ENCODE peak calls at places on chromosomes 4 and X, in ten cellular contexts. One of them, this sample, is unnamed.

GRCh38 chr4:185992585-185992984 is 76.4 kb upstream of the TLR3 start:
- DNase-seq in AG04450: no peak
- DNase-seq in heart right ventricle: no peak
- DNase-seq in bronchial epithelial cell: no peak
- DNase-seq in HepG2: no peak
- DNase-seq in RWPE2: no peak
- DNase-seq in cardiac muscle cell: peak; percentile 41
- DNase-seq in AG10803: no peak
- DNase-seq in fibroblast of lung: no peak
- DNase-seq in choroid plexus epithelial cell: no peak
- DNase-seq in this sample: no peak

GRCh38 chr4:8171941-8172924 is 13.6 kb upstream of the ABLIM2 start:
- DNase-seq in AG04450: peak; percentile 30
- DNase-seq in heart right ventricle: no peak
- DNase-seq in bronchial epithelial cell: no peak
- DNase-seq in HepG2: no peak
- DNase-seq in RWPE2: no peak
- DNase-seq in cardiac muscle cell: no peak
- DNase-seq in AG10803: no peak
- DNase-seq in fibroblast of lung: no peak
- DNase-seq in choroid plexus epithelial cell: peak; percentile 79
- DNase-seq in this sample: no peak

GRCh38 chr4:119314356-119314755 is 7.6 kb downstream of the FABP2 start:
- DNase-seq in AG04450: no peak
- DNase-seq in heart right ventricle: no peak
- DNase-seq in bronchial epithelial cell: peak; percentile 47
- DNase-seq in HepG2: peak; percentile 41
- DNase-seq in RWPE2: no peak
- DNase-seq in cardiac muscle cell: peak; percentile 64
- DNase-seq in AG10803: peak; percentile 45
- DNase-seq in fibroblast of lung: peak; percentile 71
- DNase-seq in choroid plexus epithelial cell: peak; percentile 77
- DNase-seq in this sample: peak; percentile 65

GRCh38 chr4:41176357-41176756 is 38.0 kb downstream of the APBB2 start:
- DNase-seq in AG04450: no peak
- DNase-seq in heart right ventricle: no peak
- DNase-seq in bronchial epithelial cell: no peak
- DNase-seq in HepG2: peak; percentile 23
- DNase-seq in RWPE2: no peak
- DNase-seq in cardiac muscle cell: no peak
- DNase-seq in AG10803: peak; percentile 71
- DNase-seq in fibroblast of lung: peak; percentile 71
- DNase-seq in choroid plexus epithelial cell: peak; percentile 85
- DNase-seq in this sample: peak; percentile 78

GRCh38 chr4:152045781-152046571 is 285.2 kb upstream of the GATB start:
- DNase-seq in AG04450: no peak
- DNase-seq in heart right ventricle: peak; percentile 48
- DNase-seq in bronchial epithelial cell: peak; percentile 54
- DNase-seq in HepG2: peak; percentile 4
- DNase-seq in RWPE2: no peak
- DNase-seq in cardiac muscle cell: peak; percentile 79
- DNase-seq in AG10803: peak; percentile 20
- DNase-seq in fibroblast of lung: no peak
- DNase-seq in choroid plexus epithelial cell: no peak
- DNase-seq in this sample: no peak

GRCh38 chrX:22314211-22314610 is 41.5 kb downstream of the CBLL2 start:
- DNase-seq in AG04450: no peak
- DNase-seq in heart right ventricle: no peak
- DNase-seq in bronchial epithelial cell: peak; percentile 35
- DNase-seq in HepG2: no peak
- DNase-seq in RWPE2: no peak
- DNase-seq in cardiac muscle cell: no peak
- DNase-seq in AG10803: no peak
- DNase-seq in fibroblast of lung: no peak
- DNase-seq in choroid plexus epithelial cell: no peak
- DNase-seq in this sample: no peak

GRCh38 chr4:40216622-40217366 is 20.0 kb downstream of the RHOH start:
- DNase-seq in AG04450: no peak
- DNase-seq in heart right ventricle: no peak
- DNase-seq in bronchial epithelial cell: no peak
- DNase-seq in HepG2: no peak
- DNase-seq in RWPE2: no peak
- DNase-seq in cardiac muscle cell: no peak
- DNase-seq in AG10803: no peak
- DNase-seq in fibroblast of lung: no peak
- DNase-seq in choroid plexus epithelial cell: no peak
- DNase-seq in this sample: no peak

GRCh38 chrX:124023838-124024238 is 62.3 kb downstream of the STAG2 start:
- DNase-seq in AG04450: no peak
- DNase-seq in heart right ventricle: no peak
- DNase-seq in bronchial epithelial cell: no peak
- DNase-seq in HepG2: no peak
- DNase-seq in RWPE2: no peak
- DNase-seq in cardiac muscle cell: no peak
- DNase-seq in AG10803: peak; percentile 30
- DNase-seq in fibroblast of lung: no peak
- DNase-seq in choroid plexus epithelial cell: peak; percentile 35
- DNase-seq in this sample: peak; percentile 17

GRCh38 chr4:52876063-52876462 is 13.9 kb downstream of the RASL11B start:
- DNase-seq in AG04450: no peak
- DNase-seq in heart right ventricle: no peak
- DNase-seq in bronchial epithelial cell: no peak
- DNase-seq in HepG2: no peak
- DNase-seq in RWPE2: no peak
- DNase-seq in cardiac muscle cell: no peak
- DNase-seq in AG10803: no peak
- DNase-seq in fibroblast of lung: no peak
- DNase-seq in choroid plexus epithelial cell: no peak
- DNase-seq in this sample: no peak

GRCh38 chr4:183721207-183722081 is 62.4 kb downstream of the TRAPPC11 start:
- DNase-seq in AG04450: no peak
- DNase-seq in heart right ventricle: peak; percentile 83
- DNase-seq in bronchial epithelial cell: peak; percentile 12
- DNase-seq in HepG2: peak; percentile 96
- DNase-seq in RWPE2: no peak
- DNase-seq in cardiac muscle cell: peak; percentile 32
- DNase-seq in AG10803: peak; percentile 24
- DNase-seq in fibroblast of lung: peak; percentile 60
- DNase-seq in choroid plexus epithelial cell: peak; percentile 55
- DNase-seq in this sample: peak; percentile 36

GRCh38 chr4:3526456-3526855 is 5.8 kb downstream of the LRPAP1 start:
- DNase-seq in AG04450: no peak
- DNase-seq in heart right ventricle: no peak
- DNase-seq in bronchial epithelial cell: no peak
- DNase-seq in HepG2: no peak
- DNase-seq in RWPE2: no peak
- DNase-seq in cardiac muscle cell: no peak
- DNase-seq in AG10803: no peak
- DNase-seq in fibroblast of lung: no peak
- DNase-seq in choroid plexus epithelial cell: no peak
- DNase-seq in this sample: no peak

GRCh38 chr4:30721353-30722091 is 1.4 kb downstream of the PCDH7 start:
- DNase-seq in AG04450: no peak
- DNase-seq in heart right ventricle: peak; percentile 46
- DNase-seq in bronchial epithelial cell: no peak
- DNase-seq in HepG2: no peak
- DNase-seq in RWPE2: no peak
- DNase-seq in cardiac muscle cell: peak; percentile 79
- DNase-seq in AG10803: no peak
- DNase-seq in fibroblast of lung: peak; percentile 57
- DNase-seq in choroid plexus epithelial cell: peak; percentile 36
- DNase-seq in this sample: peak; percentile 54

GRCh38 chr4:116926631-116927295 is 158.6 kb downstream of the TRAM1L1 start:
- DNase-seq in AG04450: no peak
- DNase-seq in heart right ventricle: no peak
- DNase-seq in bronchial epithelial cell: no peak
- DNase-seq in HepG2: no peak
- DNase-seq in RWPE2: no peak
- DNase-seq in cardiac muscle cell: no peak
- DNase-seq in AG10803: no peak
- DNase-seq in fibroblast of lung: no peak
- DNase-seq in choroid plexus epithelial cell: no peak
- DNase-seq in this sample: no peak

GRCh38 chr4:173506780-173507211 is 23.2 kb downstream of the HAND2 start:
- DNase-seq in AG04450: no peak
- DNase-seq in heart right ventricle: peak; percentile 54
- DNase-seq in bronchial epithelial cell: no peak
- DNase-seq in HepG2: no peak
- DNase-seq in RWPE2: no peak
- DNase-seq in cardiac muscle cell: no peak
- DNase-seq in AG10803: no peak
- DNase-seq in fibroblast of lung: no peak
- DNase-seq in choroid plexus epithelial cell: no peak
- DNase-seq in this sample: no peak

GRCh38 chrX:129653985-129654651 is 638 bp downstream of the APLN start:
- DNase-seq in AG04450: no peak
- DNase-seq in heart right ventricle: peak; percentile 33
- DNase-seq in bronchial epithelial cell: no peak
- DNase-seq in HepG2: no peak
- DNase-seq in RWPE2: no peak
- DNase-seq in cardiac muscle cell: no peak
- DNase-seq in AG10803: no peak
- DNase-seq in fibroblast of lung: no peak
- DNase-seq in choroid plexus epithelial cell: peak; percentile 36
- DNase-seq in this sample: no peak

GRCh38 chr4:114163051-114163450 is 183.6 kb upstream of the ARSJ start:
- DNase-seq in AG04450: no peak
- DNase-seq in heart right ventricle: no peak
- DNase-seq in bronchial epithelial cell: peak; percentile 10
- DNase-seq in HepG2: no peak
- DNase-seq in RWPE2: no peak
- DNase-seq in cardiac muscle cell: no peak
- DNase-seq in AG10803: peak; percentile 18
- DNase-seq in fibroblast of lung: peak; percentile 3
- DNase-seq in choroid plexus epithelial cell: no peak
- DNase-seq in this sample: no peak

GRCh38 chr4:114156371-114156770 is 176.9 kb upstream of the ARSJ start:
- DNase-seq in AG04450: peak; percentile 23
- DNase-seq in heart right ventricle: no peak
- DNase-seq in bronchial epithelial cell: no peak
- DNase-seq in HepG2: no peak
- DNase-seq in RWPE2: no peak
- DNase-seq in cardiac muscle cell: no peak
- DNase-seq in AG10803: peak; percentile 28
- DNase-seq in fibroblast of lung: peak; percentile 34
- DNase-seq in choroid plexus epithelial cell: no peak
- DNase-seq in this sample: no peak

GRCh38 chr4:114161809-114162208 is 182.4 kb upstream of the ARSJ start:
- DNase-seq in AG04450: no peak
- DNase-seq in heart right ventricle: no peak
- DNase-seq in bronchial epithelial cell: no peak
- DNase-seq in HepG2: no peak
- DNase-seq in RWPE2: no peak
- DNase-seq in cardiac muscle cell: no peak
- DNase-seq in AG10803: no peak
- DNase-seq in fibroblast of lung: no peak
- DNase-seq in choroid plexus epithelial cell: no peak
- DNase-seq in this sample: no peak
- TF ChIP-seq CTCF in AG04450: no peak
- TF ChIP-seq CTCF in heart right ventricle: no peak
- TF ChIP-seq CTCF in bronchial epithelial cell: no peak
- TF ChIP-seq CTCF in HepG2: peak; percentile 20
- TF ChIP-seq CTCF in RWPE2: no peak
- TF ChIP-seq CTCF in cardiac muscle cell: no peak
- TF ChIP-seq CTCF in AG10803: no peak
- TF ChIP-seq CTCF in fibroblast of lung: no peak
- TF ChIP-seq CTCF in choroid plexus epithelial cell: no peak
- TF ChIP-seq CTCF in this sample: no peak

DNA sequence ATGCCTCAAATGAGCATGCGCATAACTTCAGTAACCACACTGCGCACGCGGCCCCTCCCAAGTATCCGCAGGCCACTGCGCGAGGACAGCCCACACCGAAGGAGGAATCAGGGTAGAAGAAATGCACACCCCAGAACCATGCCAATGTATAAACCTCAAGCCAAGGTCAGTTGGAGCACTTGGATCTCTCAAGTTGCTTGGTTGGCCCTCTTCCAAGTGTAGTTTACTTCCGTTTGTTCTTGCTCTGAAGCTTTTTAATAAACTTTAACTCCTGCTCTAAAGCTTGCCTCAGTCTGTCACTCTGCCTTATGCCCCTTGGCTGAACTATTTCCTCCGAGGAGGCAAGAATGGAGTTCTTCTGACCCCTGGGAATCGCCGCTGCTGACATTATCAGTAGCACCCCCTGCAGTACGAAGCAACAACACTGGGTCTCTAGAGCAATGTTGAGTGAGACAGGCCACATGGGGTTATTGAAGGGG is 22.0 kb upstream of the SPINK2 start:
- DNase-seq in AG04450: no peak
- DNase-seq in heart right ventricle: no peak
- DNase-seq in bronchial epithelial cell: peak; percentile 43
- DNase-seq in HepG2: no peak
- DNase-seq in RWPE2: no peak
- DNase-seq in cardiac muscle cell: no peak
- DNase-seq in AG10803: no peak
- DNase-seq in fibroblast of lung: peak; percentile 28
- DNase-seq in choroid plexus epithelial cell: peak; percentile 64
- DNase-seq in this sample: no peak
- H3K4me3 ChIP-seq in AG04450: no peak overlapping the region
- H3K4me3 ChIP-seq in heart right ventricle: no peak overlapping the region
- H3K4me3 ChIP-seq in bronchial epithelial cell: peak overlapping the region; percentile 12
- H3K4me3 ChIP-seq in HepG2: no peak overlapping the region
- H3K4me3 ChIP-seq in RWPE2: no peak overlapping the region
- H3K4me3 ChIP-seq in cardiac muscle cell: no peak overlapping the region
- H3K4me3 ChIP-seq in AG10803: no peak overlapping the region
- H3K4me3 ChIP-seq in fibroblast of lung: no peak overlapping the region
- H3K4me3 ChIP-seq in choroid plexus epithelial cell: no peak overlapping the region
- H3K4me3 ChIP-seq in this sample: no peak overlapping the region

GRCh38 chrX:98956014-98956413 is 1454.1 kb downstream of the PCDH19 start:
- DNase-seq in AG04450: no peak
- DNase-seq in heart right ventricle: no peak
- DNase-seq in bronchial epithelial cell: no peak
- DNase-seq in HepG2: no peak
- DNase-seq in RWPE2: no peak
- DNase-seq in cardiac muscle cell: no peak
- DNase-seq in AG10803: no peak
- DNase-seq in fibroblast of lung: no peak
- DNase-seq in choroid plexus epithelial cell: no peak
- DNase-seq in this sample: no peak
- TF ChIP-seq CTCF in AG04450: no peak
- TF ChIP-seq CTCF in heart right ventricle: no peak
- TF ChIP-seq CTCF in bronchial epithelial cell: no peak
- TF ChIP-seq CTCF in HepG2: no peak
- TF ChIP-seq CTCF in RWPE2: no peak
- TF ChIP-seq CTCF in cardiac muscle cell: no peak
- TF ChIP-seq CTCF in AG10803: no peak
- TF ChIP-seq CTCF in fibroblast of lung: no peak
- TF ChIP-seq CTCF in choroid plexus epithelial cell: no peak
- TF ChIP-seq CTCF in this sample: no peak

DNA sequence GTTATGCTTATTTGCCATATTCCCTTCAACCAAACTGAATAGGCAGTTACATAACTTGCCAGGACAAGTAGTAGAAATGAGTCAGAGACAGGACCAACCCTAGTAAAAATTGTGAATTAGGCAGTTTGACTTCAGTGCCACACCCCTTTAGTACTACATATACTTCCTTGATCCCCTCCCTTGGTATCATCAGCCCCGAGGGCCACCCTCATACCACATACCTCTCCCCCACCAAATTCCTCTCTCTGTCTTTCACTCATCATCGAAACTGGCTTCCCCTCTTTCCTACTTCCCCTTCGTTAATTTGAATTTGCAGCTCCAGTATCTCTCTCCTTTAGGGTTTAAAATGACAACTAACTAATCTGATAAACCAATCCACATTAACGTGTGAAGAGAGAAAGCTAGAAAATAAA is 7.9 kb upstream of the PTPN13 start:
- DNase-seq in AG04450: no peak
- DNase-seq in heart right ventricle: no peak
- DNase-seq in bronchial epithelial cell: peak; percentile 97
- DNase-seq in HepG2: no peak
- DNase-seq in RWPE2: peak; percentile 64
- DNase-seq in cardiac muscle cell: no peak
- DNase-seq in AG10803: no peak
- DNase-seq in fibroblast of lung: peak; percentile 6
- DNase-seq in choroid plexus epithelial cell: no peak
- DNase-seq in this sample: no peak
- H3K4me3 ChIP-seq in AG04450: no peak overlapping the region
- H3K4me3 ChIP-seq in heart right ventricle: no peak overlapping the region
- H3K4me3 ChIP-seq in bronchial epithelial cell: no peak overlapping the region
- H3K4me3 ChIP-seq in HepG2: no peak overlapping the region
- H3K4me3 ChIP-seq in RWPE2: no peak overlapping the region
- H3K4me3 ChIP-seq in cardiac muscle cell: no peak overlapping the region
- H3K4me3 ChIP-seq in AG10803: no peak overlapping the region
- H3K4me3 ChIP-seq in fibroblast of lung: no peak overlapping the region
- H3K4me3 ChIP-seq in choroid plexus epithelial cell: no peak overlapping the region
- H3K4me3 ChIP-seq in this sample: no peak overlapping the region

This sample was measured in astrocyte of the spinal cord.